ENCODE peak calls at places on chromosomes 6 and 20, in four cellular contexts. P, T, B and E are unnamed samples.

GRCh38 chr6:20840675-20841074 is 306.4 kb downstream of the CDKAL1 start:
- DNase-seq in P (no peak), T (no peak), B (no peak), E (no peak)

GRCh38 chr6:33976425-33977360 is 169.2 kb downstream of the GRM4 start:
- DNase-seq in P (no peak), T (no peak), B (no peak), E (no peak)

GRCh38 chr6:107114872-107115694 is at the start of gene BEND3:
- DNase-seq in P (no peak), T (peak), B (peak), E (peak)

GRCh38 chr6:6806793-6807518 is 218.4 kb downstream of the LY86 start:
- DNase-seq in P (no peak), T (peak), B (no peak), E (peak)

GRCh38 chr6:24546432-24546831 is 51.7 kb downstream of the ALDH5A1 start:
- DNase-seq in P (no peak), T (no peak), B (no peak), E (no peak)

GRCh38 chr6:63598001-63598250 is 25.6 kb downstream of the LOC128125822 start:
- DNase-seq in P (no peak), T (no peak), B (no peak), E (peak)

GRCh38 chr20:53872561-53873248 is 197.7 kb downstream of the BCAS1 start:
- DNase-seq in P (peak), T (no peak), B (no peak), E (no peak)

GRCh38 chr6:81088133-81088532 is 664.3 kb downstream of the TENT5A start:
- DNase-seq in P (no peak), T (no peak), B (no peak), E (no peak)

GRCh38 chr6:28413681-28414080 is 14.1 kb upstream of the ZSCAN12 start:
- DNase-seq in P (no peak), T (no peak), B (no peak), E (no peak)

GRCh38 chr6:82840571-82840970 is 225.1 kb downstream of the UBE3D start:
- DNase-seq in P (no peak), T (no peak), B (no peak), E (no peak)

GRCh38 chr20:346640-347316 is at the start of gene NRSN2:
- DNase-seq in P (peak), T (peak), B (peak), E (peak)

GRCh38 chr6:83258517-83258916 is 65.4 kb downstream of the RWDD2A start:
- DNase-seq in P (no peak), T (no peak), B (no peak), E (no peak)

GRCh38 chr6:149851461-149851860 is 12.7 kb downstream of the LRP11 start:
- DNase-seq in P (no peak), T (no peak), B (no peak), E (no peak)

GRCh38 chr6:127514396-127515227 is 4.5 kb downstream of the MTCL3 start:
- DNase-seq in P (no peak), T (peak), B (peak), E (peak)

GRCh38 chr6:167710521-167710920 is 116.2 kb upstream of the AFDN start:
- DNase-seq in P (no peak), T (no peak), B (no peak), E (no peak)

GRCh38 chr6:30683980-30684338 is 2.5 kb downstream of the PPP1R18 start:
- DNase-seq in P (no peak), T (no peak), B (no peak), E (no peak)

GRCh38 chr20:62685781-62686555 is 22.7 kb upstream of the NTSR1 start:
- DNase-seq in P (peak), T (peak), B (no peak), E (no peak)

GRCh38 chr6:155524249-155524651 is 68.6 kb upstream of the NOX3 start:
- DNase-seq in P (no peak), T (no peak), B (no peak), E (no peak)

GRCh38 chr6:140271759-140272377 is 897.4 kb upstream of the CITED2 start:
- DNase-seq in P (no peak), T (no peak), B (no peak), E (no peak)

GRCh38 chr6:137413482-137413881 is 80.7 kb downstream of the OLIG3 start:
- DNase-seq in P (no peak), T (no peak), B (no peak), E (no peak)

GRCh38 chr6:112524071-112524470 is 176.9 kb downstream of the RFPL4B start:
- DNase-seq in P (no peak), T (no peak), B (no peak), E (no peak)

GRCh38 chr6:45923831-45924391 is 91.7 kb downstream of the CLIC5 start:
- DNase-seq in P (no peak), T (no peak), B (no peak), E (no peak)

GRCh38 chr20:62647521-62648317 is 5.4 kb downstream of the SLCO4A1 start:
- DNase-seq in P (no peak), T (peak), B (no peak), E (no peak)

GRCh38 chr6:164185342-164185920 is 770.9 kb downstream of the QKI start:
- DNase-seq in P (no peak), T (no peak), B (no peak), E (no peak)

GRCh38 chr20:53738039-53738944 is 144.7 kb upstream of the ZNF217 start:
- DNase-seq in P (peak), T (peak), B (no peak), E (peak)

GRCh38 chr6:64672131-64672530 is 1034.9 kb downstream of the EYS start:
- DNase-seq in P (no peak), T (no peak), B (no peak), E (no peak)

GRCh38 chr6:43884660-43885022 is 114.6 kb downstream of the VEGFA start:
- DNase-seq in P (no peak), T (no peak), B (no peak), E (no peak)

GRCh38 chr20:4299773-4300172 is 284.4 kb upstream of the RNF24 start:
- DNase-seq in P (no peak), T (no peak), B (no peak), E (no peak)

GRCh38 chr6:498795-499231 is 107.3 kb downstream of the IRF4 start:
- DNase-seq in P (no peak), T (no peak), B (no peak), E (no peak)

GRCh38 chr6:82330171-82330804 is 33.3 kb upstream of the TPBG start:
- DNase-seq in P (no peak), T (no peak), B (no peak), E (no peak)

GRCh38 chr6:148348778-148349177 is 6.1 kb downstream of the SASH1 start:
- DNase-seq in P (no peak), T (no peak), B (no peak), E (no peak)

GRCh38 chr20:46070215-46070910 is 19.4 kb downstream of the NCOA5 start:
- DNase-seq in P (no peak), T (no peak), B (no peak), E (no peak)

GRCh38 chr6:48061630-48062029 is 49.4 kb downstream of the PTCHD4 start:
- DNase-seq in P (no peak), T (no peak), B (no peak), E (no peak)

GRCh38 chr6:2971420-2972218 is at the start of gene SERPINB6:
- DNase-seq in P (no peak), T (peak), B (no peak), E (peak)

GRCh38 chr20:5781798-5782750 is 31.9 kb downstream of the SHLD1 start:
- DNase-seq in P (no peak), T (no peak), B (no peak), E (no peak)

GRCh38 chr6:38508894-38509293 is 130.8 kb downstream of the BTBD9 start:
- DNase-seq in P (no peak), T (no peak), B (no peak), E (no peak)